ENCODE peak calls at places on chromosomes 2 and 18, in four cellular contexts. E is GM23248, N is neural progenitor cell, R is GM23338. J is an unnamed sample.

GRCh38 chr2:15040429-15041084 is 408.0 kb downstream of the LRATD1 start:
- DNase-seq in E (no peak), N (no peak), R (no peak), J (no peak)

GRCh38 chr2:48270209-48270608 is 259.7 kb upstream of the STON1 start:
- DNase-seq in E (no peak), N (no peak), R (no peak), J (peak)

GRCh38 chr2:29235411-29235810 is 120.2 kb downstream of the CLIP4 start:
- DNase-seq in E (no peak), N (no peak), R (no peak), J (no peak)

GRCh38 chr2:17573085-17573805 is 32.7 kb downstream of the VSNL1 start:
- DNase-seq in E (peak), N (no peak), R (peak), J (no peak)

GRCh38 chr2:115161531-115162453 is 719.4 kb downstream of the DPP10 start:
- DNase-seq in E (no peak), N (peak), R (peak), J (peak)

GRCh38 chr18:38250981-38251380 is 685.4 kb upstream of the CELF4 start:
- DNase-seq in E (no peak), N (peak), R (no peak), J (no peak)

GRCh38 chr2:30686000-30686399 is 121.2 kb downstream of the CAPN13 start:
- DNase-seq in E (no peak), N (peak), R (peak), J (peak)

GRCh38 chr2:165820296-165820695 is 26.2 kb upstream of the GALNT3 start:
- DNase-seq in E (no peak), N (no peak), R (no peak), J (no peak)

GRCh38 chr2:144362401-144362800 is 157.5 kb downstream of the ZEB2 start:
- DNase-seq in E (peak), N (no peak), R (no peak), J (no peak)

GRCh38 chr2:216492951-216493685 is 5.5 kb upstream of the RPL37A start:
- DNase-seq in E (peak), N (no peak), R (no peak), J (peak)

GRCh38 chr2:194907569-194907968 is 749.5 kb upstream of the SLC39A10 start:
- DNase-seq in E (no peak), N (no peak), R (no peak), J (no peak)

GRCh38 chr18:51647942-51648341 is 450.5 kb upstream of the MEX3C start:
- DNase-seq in E (no peak), N (no peak), R (no peak), J (no peak)

GRCh38 chr2:70002241-70002896 is 40.9 kb upstream of the ASPRV1 start:
- DNase-seq in E (no peak), N (no peak), R (no peak), J (no peak)

GRCh38 chr2:157181234-157181633 is 76.3 kb upstream of the GALNT5 start:
- DNase-seq in E (no peak), N (no peak), R (no peak), J (no peak)

GRCh38 chr18:49476664-49477411 is 10.2 kb downstream of the C18orf32 start:
- DNase-seq in E (peak), N (no peak), R (peak), J (peak)

GRCh38 chr2:222973237-222973636 is 78.8 kb upstream of the KCNE4 start:
- DNase-seq in E (no peak), N (no peak), R (no peak), J (no peak)

GRCh38 chr2:112656679-112657078 is 10.9 kb downstream of the SLC20A1 start:
- DNase-seq in E (no peak), N (no peak), R (no peak), J (no peak)

DNA sequence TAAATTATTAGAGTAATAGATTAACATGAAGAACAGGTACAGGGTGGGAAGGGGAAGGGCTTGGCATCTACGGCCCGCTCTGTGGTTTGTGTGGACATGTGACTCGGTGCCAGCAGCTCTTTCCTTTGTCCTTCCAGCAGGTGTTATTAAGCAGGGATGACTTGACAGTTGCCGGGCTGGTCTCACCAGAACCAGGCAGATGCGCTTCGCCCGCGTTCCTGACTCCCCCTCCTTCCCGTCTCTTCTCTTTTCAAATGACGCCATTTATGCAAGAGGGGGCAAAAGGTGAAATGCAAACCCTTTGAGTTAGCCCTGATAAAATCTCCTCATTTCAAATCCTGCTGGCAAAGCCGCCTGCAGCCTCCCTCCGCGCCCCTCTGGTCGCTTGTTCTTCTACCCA is 38.9 kb upstream of the MGAT4A start:
- DNase-seq in E (no peak), N (no peak), R (peak), J (no peak)
- H3K27ac ChIP-seq in E (no peak), N (no peak), R (no peak), J (no peak)

DNA sequence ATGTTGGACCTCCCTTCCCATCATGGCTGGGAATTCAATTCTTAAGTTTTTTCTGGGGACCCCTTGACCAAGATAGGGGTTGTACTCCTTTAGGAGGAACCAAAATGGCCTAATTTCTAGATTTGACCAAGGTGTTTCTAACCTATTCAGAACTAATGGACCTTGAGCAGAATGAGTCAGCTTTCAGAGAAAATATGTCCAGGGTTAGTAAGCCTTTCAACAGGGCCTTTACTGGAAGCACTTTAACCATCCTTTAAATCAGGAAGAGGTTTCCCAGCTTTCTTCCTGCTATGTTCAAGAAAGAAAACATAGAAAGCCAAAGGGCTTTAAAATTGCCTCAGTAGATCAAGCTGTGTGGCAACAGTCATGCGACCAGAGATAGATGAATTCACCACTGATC is 1184.9 kb upstream of the ACVR2A start:
- DNase-seq in E (peak), N (no peak), R (no peak), J (no peak)
- TF ChIP-seq EZH2phosphoT487 in E (no peak), N (no peak), R (no peak), J (no peak)

GRCh38 chr2:215479536-215480240 is 43.8 kb upstream of the FN1 start:
- DNase-seq in E (no peak), N (no peak), R (peak), J (no peak)
- H3K27ac ChIP-seq in E (no peak), N (no peak), R (no peak), J (no peak)

DNA sequence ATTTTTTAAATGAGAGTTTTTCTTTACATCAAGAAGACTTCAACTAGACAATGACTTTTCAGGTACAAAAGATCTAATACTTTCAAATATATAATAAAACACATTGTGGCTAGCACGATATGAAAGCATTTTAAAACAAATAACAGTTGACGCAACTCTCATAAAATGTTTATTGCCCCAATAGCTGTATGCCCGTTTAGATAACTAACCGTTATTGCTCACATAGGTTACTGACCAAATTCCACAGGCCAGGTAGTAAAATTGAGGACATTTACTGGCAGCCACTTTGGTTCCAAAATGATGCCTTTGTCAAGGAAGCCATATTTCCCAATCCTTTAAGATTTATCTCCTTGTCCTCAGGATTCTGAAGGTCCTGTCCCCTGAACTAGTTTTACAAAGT is 2.9 kb upstream of the REG1B start:
- DNase-seq in E (no peak), N (no peak), R (no peak), J (no peak)
- TF ChIP-seq EZH2phosphoT487 in E (no peak), N (no peak), R (no peak), J (no peak)

GRCh38 chr18:58593930-58594329 is 35.0 kb downstream of the ALPK2 start:
- DNase-seq in E (peak), N (no peak), R (no peak), J (no peak)
- H3K27ac ChIP-seq in E (no peak), N (no peak), R (no peak), J (no peak)

GRCh38 chr2:24559714-24560113 is 68.7 kb downstream of the NCOA1 start:
- DNase-seq in E (peak), N (no peak), R (no peak), J (no peak)
- TF ChIP-seq EZH2phosphoT487 in E (no peak), N (no peak), R (no peak), J (no peak)

DNA sequence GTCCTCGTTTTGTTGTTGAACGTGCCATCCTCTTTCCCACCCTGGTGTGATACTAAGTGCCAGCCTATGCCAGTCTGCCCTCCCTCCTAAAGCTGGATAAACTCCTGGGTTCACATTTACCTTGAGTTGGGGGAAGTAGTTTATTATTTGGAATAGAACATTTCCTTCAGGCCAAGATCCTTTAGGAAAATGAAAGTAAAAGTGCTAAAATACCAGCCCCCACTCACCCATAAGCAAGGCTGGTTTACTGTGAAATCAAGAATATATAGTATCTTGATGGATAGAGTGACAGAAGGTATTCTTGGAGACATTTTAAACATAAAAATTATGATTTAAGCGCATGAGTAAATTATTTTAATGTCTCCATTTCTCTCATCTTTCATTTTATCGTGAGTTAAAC is 27.1 kb downstream of the ZNF532 start:
- DNase-seq in E (no peak), N (no peak), R (no peak), J (no peak)
- H3K27ac ChIP-seq in E (no peak), N (no peak), R (peak), J (peak)